ENCODE peak calls at places on chromosomes 2 and 18, in nine cellular contexts. U, M, R, S, Y, Z, J, A and Q are unnamed samples.

GRCh38 chr2:217360781-217361485 is 501.1 kb upstream of the TNP1 start:
- DNase-seq in U (no peak), M (no peak), R (peak), S (no peak), Y (no peak), Z (no peak), J (no peak), A (no peak), Q (no peak)

GRCh38 chr2:188119112-188119838 is 172.4 kb upstream of the GULP1 start:
- DNase-seq in U (no peak), M (no peak), R (no peak), S (no peak), Y (no peak), Z (no peak), J (no peak), A (no peak), Q (no peak)

GRCh38 chr2:174629514-174629913 is 31.9 kb upstream of the WIPF1 start:
- DNase-seq in U (no peak), M (no peak), R (no peak), S (no peak), Y (no peak), Z (no peak), J (no peak), A (no peak), Q (no peak)

GRCh38 chr2:170258382-170258781 is 80.4 kb downstream of the MYO3B start:
- DNase-seq in U (no peak), M (no peak), R (no peak), S (no peak), Y (no peak), Z (no peak), J (no peak), A (no peak), Q (no peak)

GRCh38 chr2:226707500-226707899 is 92.1 kb downstream of the IRS1 start:
- DNase-seq in U (no peak), M (no peak), R (no peak), S (no peak), Y (no peak), Z (no peak), J (no peak), A (no peak), Q (no peak)

GRCh38 chr2:181466661-181467576 is 9.7 kb downstream of the ITGA4 start:
- DNase-seq in U (peak), M (peak), R (peak), S (peak), Y (peak), Z (peak), J (peak), A (no peak), Q (no peak)

GRCh38 chr18:61639886-61640285 is 252.9 kb downstream of the RNF152 start:
- DNase-seq in U (no peak), M (no peak), R (peak), S (no peak), Y (no peak), Z (no peak), J (no peak), A (no peak), Q (no peak)

GRCh38 chr2:182744490-182744889 is 28.4 kb downstream of the DNAJC10 start:
- DNase-seq in U (no peak), M (no peak), R (no peak), S (no peak), Y (no peak), Z (no peak), J (no peak), A (no peak), Q (no peak)

GRCh38 chr18:55405655-55406373 is 182.2 kb downstream of the TCF4 start:
- DNase-seq in U (peak), M (no peak), R (peak), S (no peak), Y (peak), Z (no peak), J (no peak), A (peak), Q (no peak)

GRCh38 chr2:199459286-199460100 is 1.8 kb upstream of the SATB2 start:
- DNase-seq in U (peak), M (peak), R (peak), S (peak), Y (peak), Z (peak), J (no peak), A (peak), Q (peak)

GRCh38 chr18:7817596-7817995 is 250.5 kb downstream of the PTPRM start:
- DNase-seq in U (no peak), M (no peak), R (peak), S (no peak), Y (no peak), Z (no peak), J (no peak), A (no peak), Q (no peak)

GRCh38 chr2:201218780-201219179 is 35.8 kb downstream of the CASP10 start:
- DNase-seq in U (no peak), M (no peak), R (no peak), S (no peak), Y (no peak), Z (no peak), J (no peak), A (no peak), Q (no peak)